ENCODE peak calls at places on chromosomes 4 and X, in eight cellular contexts. V is ELF-1; R is activated CD8-positive, alpha-beta memory T cell treated with anti-CD3 and anti-CD28 coated beads, Interleukin-2, amount 50 U/mL, for 48 hours; J is psoas muscle; E is stimulated activated CD8-positive, alpha-beta memory T cell treated with anti-CD3 and anti-CD28 coated beads, Interleukin-2, amount 100 ng/mL, for 1 hour; U is hypothalamus; D is HFFc6; Z is HS-5. B is an unnamed sample.

GRCh38 chr4:99117876-99118693 is 26.0 kb downstream of the ADH4 start:
- DNase-seq in E (no peak), R (no peak), Z (no peak), D (no peak), J (no peak), V (no peak), U (no peak), B (no peak)

GRCh38 chr4:74410272-74410671 is 34.7 kb upstream of the AREG start:
- DNase-seq in E (no peak), J (no peak), R (no peak), Z (no peak), V (no peak), U (no peak), D (peak; percentile 24), B (no peak)

GRCh38 chrX:134936542-134936941 is 54.2 kb upstream of the SMIM10 start:
- DNase-seq in E (no peak), Z (peak; percentile 36), V (no peak), R (no peak), D (peak; percentile 71), U (no peak), J (no peak), B (no peak)

GRCh38 chr4:40525811-40526598 is 103.7 kb downstream of the RBM47 start:
- DNase-seq in D (peak; percentile 73), J (no peak), R (no peak), V (peak; percentile 90), E (no peak), Z (no peak), U (no peak), B (no peak)

GRCh38 chr4:78056265-78057129 is 626 bp upstream of the FRAS1 start:
- DNase-seq in D (peak; percentile 74), V (peak; percentile 95), J (peak; percentile 46), R (peak; percentile 57), U (peak; percentile 38), Z (peak; percentile 46), E (no peak), B (peak; percentile 77)

GRCh38 chr4:44157611-44158277 is 290.9 kb downstream of the KCTD8 start:
- DNase-seq in J (no peak), R (no peak), D (no peak), Z (peak; percentile 42), U (no peak), V (no peak), E (no peak), B (no peak)

GRCh38 chr4:140300271-140300970 is 73.0 kb upstream of the SCOC start:
- DNase-seq in R (no peak), J (no peak), E (no peak), D (peak; percentile 66), U (no peak), V (peak; percentile 14), Z (no peak), B (no peak)

GRCh38 chrX:45083314-45083713 is 117.4 kb downstream of the DIPK2B start:
- DNase-seq in R (no peak), J (no peak), U (no peak), E (no peak), V (no peak), D (no peak), Z (no peak), B (no peak)

GRCh38 chrX:18390941-18391538 is 34.4 kb upstream of the CDKL5 start:
- DNase-seq in Z (peak; percentile 25), R (peak; percentile 78), V (peak; percentile 57), J (peak; percentile 45), E (peak; percentile 35), D (peak; percentile 31), U (peak; percentile 4), B (peak; percentile 66)

B was measured in right cardiac atrium.